ENCODE peak calls at places on chromosome 6, in ten cellular contexts. V is IMR-90, K is A549, P is OCI-LY7, Q is cardiac muscle cell, T is H9, H is fibroblast of lung, E is astrocyte, R is transverse colon, U is ascending aorta. W is an unnamed sample.

GRCh38 chr6:113564401-113565161 is 292.6 kb upstream of the MARCKS start:
- DNase-seq in P (no peak), K (no peak), U (peak; percentile 39), V (peak; percentile 92), H (peak; percentile 98), R (peak; percentile 65), Q (peak; percentile 98), T (peak; percentile 94), E (peak; percentile 97), W (no peak)

GRCh38 chr6:134288538-134289203 is 29.2 kb downstream of the SGK1 start:
- DNase-seq in V (peak; percentile 94), P (no peak), T (no peak), U (no peak), R (no peak), K (no peak), H (peak; percentile 88), Q (peak; percentile 87), E (peak; percentile 92), W (no peak)

GRCh38 chr6:113758725-113759576 is 98.2 kb upstream of the MARCKS start:
- DNase-seq in E (no peak), R (no peak), H (peak; percentile 32), P (no peak), U (no peak), Q (peak; percentile 31), T (no peak), K (no peak), V (peak; percentile 58), W (no peak)

GRCh38 chr6:164106345-164106769 is 691.8 kb downstream of the QKI start:
- DNase-seq in V (no peak), U (no peak), T (peak; percentile 71), H (peak; percentile 35), Q (peak; percentile 59), R (no peak), E (peak; percentile 22), K (no peak), P (peak; percentile 24), W (no peak)

GRCh38 chr6:43129434-43130194 is 41.5 kb upstream of the SRF start:
- DNase-seq in T (no peak), Q (peak; percentile 50), H (peak; percentile 25), U (no peak), P (peak; percentile 41), R (peak; percentile 53), V (peak; percentile 35), K (peak; percentile 37), E (no peak), W (no peak)

GRCh38 chr6:127956260-127956888 is 55.5 kb upstream of the THEMIS start:
- DNase-seq in R (no peak), T (no peak), K (no peak), U (no peak), H (peak; percentile 5), Q (no peak), P (no peak), E (no peak), V (no peak), W (no peak)

GRCh38 chr6:80457044-80457933 is 350.8 kb downstream of the BCKDHB start:
- DNase-seq in H (peak; percentile 97), P (no peak), Q (peak; percentile 97), K (no peak), T (no peak), V (peak; percentile 98), E (peak; percentile 97), R (peak; percentile 17), U (peak; percentile 33), W (no peak)

GRCh38 chr6:44627091-44627878 is 239.8 kb downstream of the CDC5L start:
- DNase-seq in V (no peak), T (peak; percentile 60), R (peak; percentile 23), Q (no peak), E (no peak), H (no peak), U (no peak), K (no peak), P (no peak), W (no peak)

GRCh38 chr6:13455604-13456003 is 31.8 kb downstream of the GFOD1 start:
- DNase-seq in U (no peak), P (peak; percentile 27), T (no peak), V (no peak), K (no peak), R (no peak), H (no peak), E (no peak), Q (no peak), W (no peak)

GRCh38 chr6:36984581-36985383 is 1.2 kb downstream of the MTCH1 start:
- DNase-seq in Q (peak; percentile 78), K (no peak), E (peak; percentile 69), R (peak; percentile 48), T (peak; percentile 79), P (no peak), U (peak; percentile 27), H (peak; percentile 79), V (peak; percentile 87), W (no peak)

GRCh38 chr6:36862164-36862847 is 12.3 kb downstream of the PPIL1 start:
- DNase-seq in V (no peak), R (no peak), P (no peak), U (no peak), T (no peak), H (no peak), E (no peak), Q (no peak), K (no peak), W (no peak)

GRCh38 chr6:23659125-23659524 is 466.9 kb upstream of the NRSN1 start:
- DNase-seq in T (peak; percentile 43), U (no peak), P (no peak), E (no peak), Q (peak; percentile 29), V (peak; percentile 6), H (peak; percentile 12), R (peak; percentile 23), K (no peak), W (no peak)

GRCh38 chr6:25389501-25389900 is 110.3 kb downstream of the CARMIL1 start:
- DNase-seq in U (no peak), E (peak; percentile 73), T (no peak), R (no peak), H (peak; percentile 76), Q (peak; percentile 70), V (no peak), P (no peak), K (no peak), W (no peak)

GRCh38 chr6:27768556-27768955 is 143.6 kb downstream of the OR2B2 start:
- DNase-seq in U (no peak), T (no peak), P (no peak), H (no peak), R (no peak), Q (no peak), V (no peak), E (no peak), K (no peak), W (no peak)

GRCh38 chr6:47078991-47079390 is 36.9 kb upstream of the ADGRF1 start:
- DNase-seq in P (no peak), H (no peak), E (no peak), T (no peak), R (no peak), K (no peak), V (no peak), U (no peak), Q (no peak), W (no peak)

GRCh38 chr6:103327079-103327478 is 1532.6 kb downstream of the HACE1 start:
- DNase-seq in T (no peak), H (no peak), Q (no peak), K (no peak), U (no peak), E (no peak), V (no peak), P (no peak), R (no peak), W (no peak)

GRCh38 chr6:71206086-71206485 is 82.5 kb upstream of the OGFRL1 start:
- DNase-seq in K (no peak), T (no peak), V (no peak), E (no peak), H (no peak), P (no peak), U (no peak), Q (no peak), R (no peak), W (no peak)
- H3K4me1 ChIP-seq in K (no peaks in the 10 kb centered on the region), T (no peaks in the 10 kb centered on the region), V (no peaks in the 10 kb centered on the region), E (peaks cover 3% of the 10 kb centered on the region), H (no peaks in the 10 kb centered on the region), P (no peaks in the 10 kb centered on the region), U (no peaks in the 10 kb centered on the region), Q (peaks cover 4% of the 10 kb centered on the region), R (no peaks in the 10 kb centered on the region), W (no peaks in the 10 kb centered on the region)

DNA sequence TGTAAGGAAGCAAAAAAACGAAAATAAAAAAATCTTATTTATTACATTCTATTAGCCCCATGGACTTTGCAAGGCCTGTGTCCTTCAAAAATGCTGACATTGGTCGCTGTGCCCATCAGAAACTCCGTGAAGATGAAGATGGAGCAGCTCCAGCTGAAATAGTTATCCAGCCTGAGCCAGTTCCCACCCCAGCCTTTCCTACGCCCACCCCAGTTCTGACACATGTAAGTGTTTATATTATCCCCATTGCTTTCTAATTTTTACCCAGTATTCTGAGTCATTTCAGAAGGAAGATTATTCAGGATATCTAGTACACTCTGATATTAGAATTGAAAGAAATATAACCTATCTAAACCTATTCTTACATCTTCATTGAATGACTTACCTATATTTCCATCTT is 217.7 kb downstream of the ARHGAP18 start:
- DNase-seq in V (peak; percentile 57), R (no peak), U (no peak), P (no peak), K (no peak), Q (no peak), T (no peak), E (peak; percentile 23), H (peak; percentile 51), W (no peak)
- H3K4me1 ChIP-seq in V (peaks cover 15% of the 10 kb centered on the region), R (no peaks in the 10 kb centered on the region), U (peaks cover 4% of the 10 kb centered on the region), P (no peaks in the 10 kb centered on the region), K (peaks cover 27% of the 10 kb centered on the region), Q (no peaks in the 10 kb centered on the region), T (no peaks in the 10 kb centered on the region), E (peaks cover 40% of the 10 kb centered on the region), H (peaks cover 20% of the 10 kb centered on the region), W (peaks cover 33% of the 10 kb centered on the region)

DNA sequence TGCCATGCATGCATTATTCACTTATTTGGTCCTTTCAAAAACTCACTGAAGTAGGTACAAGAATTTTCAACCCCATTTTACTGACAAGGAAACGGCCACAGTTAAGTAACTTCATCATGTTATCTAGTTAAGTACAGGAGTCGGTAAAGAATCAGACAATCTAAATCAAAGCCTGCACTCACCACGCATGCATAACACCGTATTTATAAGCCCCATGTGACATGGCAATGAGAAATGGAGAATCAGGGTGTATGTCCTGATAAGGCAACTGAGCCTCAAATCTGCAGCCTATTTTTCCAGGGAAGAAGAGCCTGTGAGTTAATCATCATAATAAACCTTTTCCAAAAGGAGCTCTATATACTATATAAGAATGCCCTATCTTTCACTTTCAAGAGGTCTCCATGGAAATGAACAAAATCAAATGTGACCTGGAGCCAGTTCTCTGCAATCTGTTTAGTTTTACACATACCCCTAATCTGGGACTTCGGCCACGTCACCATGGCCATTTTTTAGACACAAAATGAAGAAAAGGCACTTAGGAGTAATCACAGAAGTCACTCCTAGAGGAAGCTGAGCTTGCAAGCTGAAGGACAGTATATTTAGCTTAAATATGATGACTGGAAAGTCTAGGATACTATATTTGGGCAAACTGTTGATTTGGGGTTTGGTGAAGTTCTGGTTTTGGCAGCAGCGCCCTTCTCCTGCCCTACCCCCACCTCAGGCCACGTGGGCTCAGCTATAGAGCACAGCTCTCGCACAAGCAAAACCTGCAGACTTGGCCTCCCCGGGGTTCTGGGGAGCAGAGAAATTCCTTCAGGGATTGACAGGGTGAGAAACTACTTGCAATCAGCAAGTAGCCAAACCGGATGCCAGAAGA is 19.2 kb downstream of the TRAM2 start:
- DNase-seq in U (no peak), T (peak; percentile 42), P (no peak), H (peak; percentile 30), K (no peak), E (no peak), R (no peak), Q (peak; percentile 58), V (peak; percentile 71), W (peak; percentile 70)
- H3K4me1 ChIP-seq in U (peaks cover 8% of the 10 kb centered on the region), T (peaks cover 4% of the 10 kb centered on the region), P (peaks cover 40% of the 10 kb centered on the region), H (peaks cover 56% of the 10 kb centered on the region), K (peaks cover 29% of the 10 kb centered on the region), E (peaks cover 58% of the 10 kb centered on the region), R (peaks cover 3% of the 10 kb centered on the region), Q (peaks cover 10% of the 10 kb centered on the region), V (peaks cover 44% of the 10 kb centered on the region), W (peaks cover 82% of the 10 kb centered on the region)

GRCh38 chr6:137705166-137706064 is 161.6 kb upstream of the TNFAIP3 start:
- DNase-seq in V (peak; percentile 63), T (peak; percentile 45), E (peak; percentile 18), Q (peak; percentile 78), H (no peak), R (peak; percentile 72), U (no peak), P (peak; percentile 60), K (no peak), W (peak; percentile 69)
- H3K4me1 ChIP-seq in V (no peaks in the 10 kb centered on the region), T (no peaks in the 10 kb centered on the region), E (peaks cover 4% of the 10 kb centered on the region), Q (peaks cover 27% of the 10 kb centered on the region), H (no peaks in the 10 kb centered on the region), R (peaks cover 4% of the 10 kb centered on the region), U (no peaks in the 10 kb centered on the region), P (peaks cover 30% of the 10 kb centered on the region), K (peaks cover 5% of the 10 kb centered on the region), W (peaks cover 47% of the 10 kb centered on the region)